ENCODE peak calls at places on chromosome 2, in four cellular contexts. One of them, this sample, is unnamed. For H3K4me1, the result is how much of the 10 kb centered on the place peaks cover.

GRCh38 chr2:96859681-96860064 is 1.9 kb upstream of the ANKRD39 start:
- DNase-seq in heart left ventricle: no peak
- DNase-seq in ovary: no peak
- DNase-seq in tibial nerve: no peak
- DNase-seq in this sample: no peak

GRCh38 chr2:209937893-209938292 is 64.5 kb upstream of the RPE start:
- DNase-seq in heart left ventricle: no peak
- DNase-seq in ovary: no peak
- DNase-seq in tibial nerve: no peak
- DNase-seq in this sample: no peak

GRCh38 chr2:32746554-32747133 is 118.8 kb downstream of the TTC27 start:
- DNase-seq in heart left ventricle: no peak
- DNase-seq in ovary: no peak
- DNase-seq in tibial nerve: no peak
- DNase-seq in this sample: peak

GRCh38 chr2:212066546-212066945 is 472.1 kb downstream of the ERBB4 start:
- DNase-seq in heart left ventricle: no peak
- DNase-seq in ovary: no peak
- DNase-seq in tibial nerve: no peak
- DNase-seq in this sample: no peak

GRCh38 chr2:198098918-198099317 is 294.5 kb downstream of the PLCL1 start:
- DNase-seq in heart left ventricle: no peak
- DNase-seq in ovary: no peak
- DNase-seq in tibial nerve: no peak
- DNase-seq in this sample: no peak

GRCh38 chr2:47091118-47091517 is 64.0 kb downstream of the STPG4 start:
- DNase-seq in heart left ventricle: no peak
- DNase-seq in ovary: no peak
- DNase-seq in tibial nerve: no peak
- DNase-seq in this sample: peak

GRCh38 chr2:58680938-58681337 is 439.8 kb upstream of the FANCL start:
- DNase-seq in heart left ventricle: no peak
- DNase-seq in ovary: no peak
- DNase-seq in tibial nerve: no peak
- DNase-seq in this sample: no peak

GRCh38 chr2:230347659-230348305 is 20.8 kb downstream of the SP140L start:
- DNase-seq in heart left ventricle: no peak
- DNase-seq in ovary: no peak
- DNase-seq in tibial nerve: no peak
- DNase-seq in this sample: peak

GRCh38 chr2:220396287-220396686 is 768.9 kb downstream of the SLC4A3 start:
- DNase-seq in heart left ventricle: no peak
- DNase-seq in ovary: no peak
- DNase-seq in tibial nerve: no peak
- DNase-seq in this sample: peak

GRCh38 chr2:230179086-230179485 is 40.7 kb downstream of the SP110 start:
- DNase-seq in heart left ventricle: no peak
- DNase-seq in ovary: no peak
- DNase-seq in tibial nerve: no peak
- DNase-seq in this sample: no peak

GRCh38 chr2:676647-677055 is 555 bp downstream of the TMEM18 start:
- DNase-seq in heart left ventricle: peak
- DNase-seq in ovary: peak
- DNase-seq in tibial nerve: peak
- DNase-seq in this sample: peak

GRCh38 chr2:220985561-220985960 is 586.5 kb downstream of the EPHA4 start:
- DNase-seq in heart left ventricle: no peak
- DNase-seq in ovary: no peak
- DNase-seq in tibial nerve: no peak
- DNase-seq in this sample: no peak

GRCh38 chr2:20208487-20208882 is 16.4 kb downstream of the SDC1 start:
- DNase-seq in heart left ventricle: no peak
- DNase-seq in ovary: no peak
- DNase-seq in tibial nerve: no peak
- DNase-seq in this sample: no peak

GRCh38 chr2:8822218-8822617 is 15.2 kb downstream of the KIDINS220 start:
- DNase-seq in heart left ventricle: no peak
- DNase-seq in ovary: no peak
- DNase-seq in tibial nerve: no peak
- DNase-seq in this sample: no peak

GRCh38 chr2:101038455-101039255 is 36.6 kb downstream of the RPL31 start:
- DNase-seq in heart left ventricle: no peak
- DNase-seq in ovary: no peak
- DNase-seq in tibial nerve: no peak
- DNase-seq in this sample: no peak

GRCh38 chr2:233163486-233164103 is 87.9 kb upstream of the ATG16L1 start:
- DNase-seq in heart left ventricle: no peak
- DNase-seq in ovary: no peak
- DNase-seq in tibial nerve: no peak
- DNase-seq in this sample: peak

GRCh38 chr2:20650412-20650879 is 452 bp downstream of the HS1BP3 start:
- DNase-seq in heart left ventricle: peak
- DNase-seq in ovary: no peak
- DNase-seq in tibial nerve: no peak
- DNase-seq in this sample: no peak

GRCh38 chr2:174827371-174828369 is 63.4 kb upstream of the CHRNA1 start:
- DNase-seq in heart left ventricle: no peak
- DNase-seq in ovary: no peak
- DNase-seq in tibial nerve: no peak
- DNase-seq in this sample: peak

GRCh38 chr2:59885536-59885935 is 667.9 kb downstream of the BCL11A start:
- DNase-seq in heart left ventricle: no peak
- DNase-seq in ovary: no peak
- DNase-seq in tibial nerve: no peak
- DNase-seq in this sample: no peak

GRCh38 chr2:175832886-175833285 is 169.2 kb downstream of the LNPK start:
- DNase-seq in heart left ventricle: no peak
- DNase-seq in ovary: no peak
- DNase-seq in tibial nerve: no peak
- DNase-seq in this sample: no peak

GRCh38 chr2:207879536-207879935 is 109.8 kb upstream of the FZD5 start:
- DNase-seq in heart left ventricle: no peak
- DNase-seq in ovary: no peak
- DNase-seq in tibial nerve: no peak
- DNase-seq in this sample: no peak

DNA sequence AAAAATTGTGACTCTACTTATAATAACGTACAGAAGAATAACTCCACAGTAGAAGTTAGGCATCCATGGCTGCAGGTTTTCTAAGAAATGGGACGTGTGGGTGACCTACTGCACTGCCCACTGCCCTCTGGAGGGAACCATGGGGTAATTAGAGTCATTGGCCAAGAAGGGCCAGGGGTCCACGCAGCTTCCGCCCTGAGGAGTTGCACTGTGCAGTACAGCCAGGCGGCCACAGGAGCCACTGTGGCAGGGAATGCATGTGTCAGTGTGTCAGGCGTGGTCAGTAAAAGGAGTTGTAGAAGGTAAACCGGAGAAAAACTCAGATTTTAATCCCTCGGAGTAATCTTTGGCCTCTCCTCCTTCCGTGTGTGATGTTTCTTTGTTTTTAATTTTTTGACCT is 24.8 kb downstream of the NCK2 start:
- DNase-seq in heart left ventricle: no peak
- DNase-seq in ovary: no peak
- DNase-seq in tibial nerve: no peak
- DNase-seq in this sample: no peak
- TF ChIP-seq CTCF in heart left ventricle: no peak
- TF ChIP-seq CTCF in ovary: no peak
- TF ChIP-seq CTCF in tibial nerve: peak
- TF ChIP-seq CTCF in this sample: peak

DNA sequence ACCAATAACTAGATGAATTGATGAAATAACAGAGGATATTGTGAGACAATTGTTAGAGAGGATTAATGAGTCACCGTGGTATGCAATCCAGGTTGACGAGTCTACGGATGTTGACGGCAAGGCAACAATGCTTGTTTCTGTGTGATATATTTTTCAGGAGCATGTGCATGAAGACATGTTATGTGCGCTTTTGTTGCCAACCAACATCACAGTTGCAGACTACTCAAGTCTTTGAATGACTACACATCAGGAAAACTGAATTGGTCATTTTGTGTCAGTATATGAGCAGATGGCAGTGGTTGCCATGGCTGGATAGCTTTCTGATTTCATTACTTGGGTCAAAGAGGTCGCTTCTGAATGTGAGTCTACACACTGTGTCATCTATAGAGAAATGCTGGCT is 96.8 kb upstream of the CRACDL start:
- DNase-seq in heart left ventricle: no peak
- DNase-seq in ovary: no peak
- DNase-seq in tibial nerve: no peak
- DNase-seq in this sample: no peak
- H3K4me1 ChIP-seq in heart left ventricle: under half
- H3K4me1 ChIP-seq in ovary: under half
- H3K4me1 ChIP-seq in tibial nerve: under half
- H3K4me1 ChIP-seq in this sample: under half

GRCh38 chr2:169478339-169478738 is 955 bp upstream of the BBS5 start:
- DNase-seq in heart left ventricle: no peak
- DNase-seq in ovary: no peak
- DNase-seq in tibial nerve: no peak
- DNase-seq in this sample: no peak
- H3K27ac ChIP-seq in heart left ventricle: no peak
- H3K27ac ChIP-seq in ovary: no peak
- H3K27ac ChIP-seq in tibial nerve: peak
- H3K27ac ChIP-seq in this sample: no peak

DNA sequence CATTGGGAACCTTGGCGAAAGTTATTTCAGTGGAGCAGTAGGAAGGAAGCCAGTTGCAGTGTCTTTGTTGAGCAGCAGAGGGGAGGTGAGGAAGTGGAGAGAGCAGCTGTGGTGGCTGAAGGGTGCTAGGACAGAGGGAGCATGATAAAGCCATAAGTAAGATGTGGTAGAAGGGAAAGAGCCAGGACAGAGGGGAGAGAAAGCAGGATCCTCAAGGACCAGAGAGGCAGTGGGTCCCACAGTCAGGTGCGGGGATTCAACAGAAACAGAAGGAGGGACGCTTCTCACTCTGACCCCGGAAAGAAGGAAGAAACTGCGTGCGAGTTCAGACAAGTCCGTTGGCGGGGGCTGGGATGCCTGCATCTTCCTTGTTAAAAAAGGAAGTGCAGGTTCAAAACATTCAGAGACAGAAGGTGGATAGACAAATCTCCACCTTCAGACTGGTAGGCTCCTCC is at the start of gene CXCR2:
- DNase-seq in heart left ventricle: peak
- DNase-seq in ovary: no peak
- DNase-seq in tibial nerve: no peak
- DNase-seq in this sample: no peak
- TF ChIP-seq CTCF in heart left ventricle: no peak
- TF ChIP-seq CTCF in ovary: no peak
- TF ChIP-seq CTCF in tibial nerve: no peak
- TF ChIP-seq CTCF in this sample: peak

DNA sequence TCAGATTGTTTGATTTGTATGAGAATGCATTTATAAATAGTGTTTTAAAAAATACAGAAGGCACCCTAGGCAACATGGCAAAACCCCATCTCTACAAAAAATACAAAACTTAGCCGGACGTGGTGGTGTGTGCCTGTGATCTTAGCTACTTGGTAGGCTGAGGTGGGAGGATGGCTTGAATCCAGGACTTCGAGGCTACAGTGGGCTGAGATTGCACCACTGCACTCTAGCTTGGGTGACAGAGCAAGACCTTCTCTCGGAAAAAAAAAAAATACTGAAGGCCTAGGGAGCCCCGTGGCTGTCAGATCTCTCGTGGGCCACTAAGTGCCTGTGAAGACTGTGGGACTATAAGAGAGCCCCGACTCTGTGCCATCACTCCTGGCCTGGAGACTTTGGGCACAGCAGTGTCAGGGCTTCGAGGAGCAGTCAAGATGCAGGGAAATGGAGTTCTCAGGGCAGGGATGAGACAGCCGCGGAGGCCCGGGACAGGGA is 40.5 kb downstream of the MYO7B start:
- DNase-seq in heart left ventricle: no peak
- DNase-seq in ovary: no peak
- DNase-seq in tibial nerve: no peak
- DNase-seq in this sample: peak
- H3K4me1 ChIP-seq in heart left ventricle: under half
- H3K4me1 ChIP-seq in ovary: under half
- H3K4me1 ChIP-seq in tibial nerve: under half
- H3K4me1 ChIP-seq in this sample: under half

DNA sequence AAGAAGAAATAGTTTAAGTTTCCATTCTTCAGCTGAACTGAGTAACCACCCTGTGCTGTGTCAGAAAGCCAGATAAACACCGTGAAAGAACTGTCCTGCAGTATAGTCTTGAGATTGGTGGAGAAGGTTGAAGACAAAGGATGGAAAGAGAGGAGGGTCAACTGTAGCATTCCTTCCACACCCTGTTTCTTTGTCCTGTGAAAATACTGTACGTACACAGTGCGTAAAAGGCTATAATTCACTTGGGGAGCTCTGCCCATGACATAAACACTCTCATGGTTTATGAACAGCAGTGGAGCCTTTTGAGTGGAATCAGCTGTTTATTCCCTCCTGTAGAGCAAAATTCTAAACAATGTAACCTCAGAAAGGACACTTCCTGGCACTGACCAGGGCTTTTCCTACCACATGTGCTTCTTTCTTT is 91.7 kb upstream of the FOSL2 start:
- DNase-seq in heart left ventricle: no peak
- DNase-seq in ovary: no peak
- DNase-seq in tibial nerve: no peak
- DNase-seq in this sample: no peak
- H3K27ac ChIP-seq in heart left ventricle: no peak
- H3K27ac ChIP-seq in ovary: peak
- H3K27ac ChIP-seq in tibial nerve: peak
- H3K27ac ChIP-seq in this sample: peak

GRCh38 chr2:67210430-67210829 is 186.7 kb upstream of the ETAA1 start:
- DNase-seq in heart left ventricle: no peak
- DNase-seq in ovary: no peak
- DNase-seq in tibial nerve: no peak
- DNase-seq in this sample: no peak
- TF ChIP-seq CTCF in heart left ventricle: no peak
- TF ChIP-seq CTCF in ovary: no peak
- TF ChIP-seq CTCF in tibial nerve: no peak
- TF ChIP-seq CTCF in this sample: no peak

DNA sequence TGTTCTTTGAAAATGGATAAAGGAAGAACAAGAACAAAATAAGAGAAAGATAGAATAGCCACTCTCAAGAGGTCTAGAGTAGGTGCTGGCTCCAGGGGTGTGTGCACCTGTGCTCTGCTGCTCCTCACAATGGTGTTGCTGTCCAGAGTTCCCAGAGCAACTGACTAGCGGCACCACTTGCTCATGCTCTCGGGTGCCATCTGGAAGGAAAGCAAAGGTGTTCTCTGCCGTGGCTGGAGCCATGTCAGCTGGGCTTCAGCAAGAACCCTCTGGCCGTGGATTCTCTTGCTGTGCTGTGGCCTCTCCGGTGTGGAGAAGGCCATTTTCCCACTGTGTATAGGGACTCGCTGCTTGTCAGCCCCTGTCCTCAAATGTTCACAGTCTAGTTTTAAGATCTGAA is 114.6 kb upstream of the TEX51 start:
- DNase-seq in heart left ventricle: no peak
- DNase-seq in ovary: no peak
- DNase-seq in tibial nerve: no peak
- DNase-seq in this sample: no peak
- H3K4me1 ChIP-seq in heart left ventricle: under half
- H3K4me1 ChIP-seq in ovary: under half
- H3K4me1 ChIP-seq in tibial nerve: under half
- H3K4me1 ChIP-seq in this sample: under half

This sample was measured in cardiac muscle cell.